ENCODE peak calls at places on chromosomes 1 and 21, in four cellular contexts. H is GM12878, I is K562, X is HepG2. C is an unnamed sample.

GRCh38 chr1:170560681-170561285 is 28.8 kb downstream of the GORAB start:
- DNase-seq in H (no peak), I (no peak), X (no peak), C (no peak)

GRCh38 chr1:172938676-172939075 is 112.1 kb downstream of the TNFSF18 start:
- DNase-seq in H (no peak), I (no peak), X (no peak), C (no peak)

GRCh38 chr21:31446206-31446900 is 102.3 kb upstream of the TIAM1 start:
- DNase-seq in H (no peak), I (no peak), X (no peak), C (no peak)

GRCh38 chr21:44050276-44050675 is 38.2 kb downstream of the TRAPPC10 start:
- DNase-seq in H (no peak), I (no peak), X (no peak), C (no peak)

GRCh38 chr21:42163511-42163863 is 55.5 kb upstream of the ABCG1 start:
- DNase-seq in H (no peak), I (no peak), X (no peak), C (no peak)

GRCh38 chr1:41656088-41656487 is 171.6 kb upstream of the EDN2 start:
- DNase-seq in H (no peak), I (no peak), X (no peak), C (no peak)

GRCh38 chr1:167328306-167328705 is 107.6 kb downstream of the POU2F1 start:
- DNase-seq in H (peak), I (no peak), X (no peak), C (no peak)

GRCh38 chr1:43597028-43597427 is 52.9 kb upstream of the KDM4A start:
- DNase-seq in H (no peak), I (no peak), X (no peak), C (no peak)

GRCh38 chr1:91670781-91671180 is 170.1 kb downstream of the CDC7 start:
- DNase-seq in H (no peak), I (no peak), X (no peak), C (no peak)

GRCh38 chr1:113021430-113022085 is 51.4 kb upstream of the LRIG2 start:
- DNase-seq in H (no peak), I (peak), X (peak), C (no peak)

GRCh38 chr1:24918995-24919605 is 11.0 kb downstream of the RUNX3 start:
- DNase-seq in H (no peak), I (no peak), X (no peak), C (no peak)

GRCh38 chr1:231998791-231999190 is 372.2 kb downstream of the DISC1 start:
- DNase-seq in H (no peak), I (no peak), X (no peak), C (no peak)

GRCh38 chr1:15501208-15502032 is 22.6 kb downstream of the CASP9 start:
- DNase-seq in H (no peak), I (peak), X (peak), C (peak)

GRCh38 chr1:224939844-224940425 is 10.5 kb downstream of the DNAH14 start:
- DNase-seq in H (no peak), I (no peak), X (no peak), C (no peak)

GRCh38 chr1:243293941-243294722 is 38.3 kb downstream of the SDCCAG8 start:
- DNase-seq in H (no peak), I (no peak), X (no peak), C (peak)

GRCh38 chr1:205216588-205216987 is 5.1 kb upstream of the DSTYK start:
- DNase-seq in H (no peak), I (no peak), X (no peak), C (no peak)

GRCh38 chr1:109761227-109762038 is 2.3 kb downstream of the EPS8L3 start:
- DNase-seq in H (no peak), I (no peak), X (no peak), C (no peak)

GRCh38 chr1:91725961-91726704 is 159.8 kb downstream of the TGFBR3 start:
- DNase-seq in H (no peak), I (no peak), X (peak), C (peak)

GRCh38 chr1:25195835-25196234 is 36.5 kb downstream of the SYF2 start:
- DNase-seq in H (no peak), I (no peak), X (no peak), C (no peak)

GRCh38 chr1:35646043-35646442 is 4.7 kb upstream of the PSMB2 start:
- DNase-seq in H (no peak), I (peak), X (no peak), C (no peak)

GRCh38 chr21:42063578-42064521 is 7.3 kb upstream of the UMODL1 start:
- DNase-seq in H (peak), I (no peak), X (no peak), C (no peak)

GRCh38 chr1:53835491-53835890 is 2.6 kb downstream of the NDC1 start:
- DNase-seq in H (no peak), I (no peak), X (no peak), C (no peak)

GRCh38 chr1:229230136-229230892 is 40.6 kb upstream of the RAB4A start:
- DNase-seq in H (no peak), I (no peak), X (peak), C (no peak)

GRCh38 chr1:115822117-115822516 is 18.8 kb downstream of the NHLH2 start:
- DNase-seq in H (no peak), I (no peak), X (no peak), C (no peak)

GRCh38 chr1:202343652-202344349 is 2.1 kb upstream of the UBE2T start:
- DNase-seq in H (no peak), I (peak), X (peak), C (peak)

DNA sequence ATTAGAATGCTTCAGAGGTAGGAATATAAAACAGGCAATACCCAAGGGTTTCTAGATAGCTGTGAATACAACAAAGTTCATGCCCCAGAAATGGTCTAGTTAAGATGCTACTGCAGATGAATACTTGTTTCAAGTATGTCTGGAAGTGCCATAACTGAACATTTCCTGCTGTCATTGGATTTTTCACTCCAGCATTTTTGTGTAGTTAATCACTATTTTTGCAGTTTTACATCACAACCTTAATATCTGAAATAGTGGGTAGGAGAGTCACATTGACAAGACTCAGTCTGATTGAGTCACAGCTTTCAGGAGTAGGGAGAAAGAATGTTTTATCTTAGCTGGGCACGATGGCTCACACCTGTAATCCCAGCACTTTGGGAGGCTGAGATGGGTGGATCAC is 126.4 kb upstream of the C1orf21 start:
- DNase-seq in H (no peak), I (no peak), X (no peak), C (peak)
- TF ChIP-seq MYC in H (no peak), I (no peak), X (no peak), C (no peak)

GRCh38 chr1:164561461-164561860 is 2.5 kb downstream of the PBX1 start:
- DNase-seq in H (no peak), I (no peak), X (no peak), C (peak)
- H3K9ac ChIP-seq in H (no peak), I (no peak), X (no peak), C (peak)

DNA sequence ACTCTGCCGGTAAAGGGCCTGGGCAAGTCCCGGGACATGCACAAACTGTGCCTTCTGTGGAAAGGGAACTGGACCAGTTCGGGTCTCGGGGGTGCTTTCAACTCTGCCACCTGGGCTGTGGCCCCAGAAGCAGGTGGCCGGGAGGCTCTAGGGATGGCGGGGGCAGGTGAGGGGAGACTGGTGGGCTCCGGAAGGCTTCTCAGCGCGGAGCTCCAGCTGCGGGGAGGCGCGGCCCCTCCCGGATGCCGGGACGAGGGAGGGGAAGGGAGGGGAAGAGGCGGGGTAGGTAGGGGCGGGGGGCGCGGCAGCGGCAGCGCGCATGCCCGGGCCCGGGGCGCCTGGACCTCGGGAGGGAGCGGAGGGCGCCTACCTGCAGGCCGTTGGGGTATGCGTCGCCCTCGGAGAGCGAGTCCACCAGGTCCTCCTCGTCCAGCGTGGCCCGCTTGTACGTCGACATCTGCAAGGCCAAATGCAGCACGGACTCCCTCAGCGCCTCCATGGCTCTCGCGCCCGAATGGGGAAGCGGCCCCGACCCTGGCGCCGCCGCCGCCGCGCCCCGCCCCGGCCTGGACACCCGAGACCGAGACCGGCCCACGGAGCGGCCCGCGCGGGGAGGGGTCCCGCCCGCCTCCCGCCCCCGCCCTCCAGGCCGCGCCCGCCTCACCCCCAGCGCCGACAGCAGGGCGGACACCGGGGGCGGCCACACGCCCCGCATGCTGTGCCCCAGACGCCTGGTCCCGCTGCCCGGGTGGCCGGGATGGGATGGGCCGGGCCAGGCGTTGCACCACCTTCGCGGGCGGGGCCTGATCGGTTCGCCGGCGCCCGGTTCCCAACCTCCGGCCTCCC is at the start of gene ECE1:
- DNase-seq in H (no peak), I (no peak), X (no peak), C (peak)
- H2AFZ ChIP-seq in H (no peak), I (no peak), X (no peak), C (peak)

GRCh38 chr1:94538243-94538827 is 3.2 kb downstream of the F3 start:
- DNase-seq in H (no peak), I (no peak), X (no peak), C (no peak)

GRCh38 chr1:94537254-94537653 is 4.3 kb downstream of the F3 start:
- DNase-seq in H (no peak), I (no peak), X (no peak), C (no peak)

GRCh38 chr1:94539496-94539895 is 2.1 kb downstream of the F3 start:
- DNase-seq in H (no peak), I (no peak), X (no peak), C (no peak)

GRCh38 chr1:94532077-94532476 is 9.5 kb downstream of the F3 start:
- DNase-seq in H (no peak), I (no peak), X (no peak), C (no peak)

DNA sequence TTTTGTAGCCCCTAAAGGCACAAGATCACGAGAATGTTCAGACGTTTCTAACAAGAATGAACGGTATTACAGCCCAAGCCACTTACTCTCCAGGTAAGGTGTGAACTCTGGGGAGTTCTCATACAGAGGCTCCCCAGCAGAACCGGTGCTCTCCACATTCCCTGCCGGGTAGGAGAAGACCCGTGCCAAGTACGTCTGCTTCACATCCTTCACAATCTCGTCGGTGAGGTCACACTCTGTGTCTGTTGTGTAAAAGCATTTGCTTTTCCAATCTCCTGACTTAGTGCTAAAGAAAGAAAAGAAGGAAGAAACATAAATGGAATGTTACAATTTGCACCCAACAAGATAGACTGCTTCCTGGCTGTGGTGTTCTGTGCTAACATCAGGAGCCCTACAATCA is 5.7 kb downstream of the F3 start:
- DNase-seq in H (no peak), I (no peak), X (no peak), C (no peak)
- TF ChIP-seq MYC in H (no peak), I (no peak), X (no peak), C (no peak)

DNA sequence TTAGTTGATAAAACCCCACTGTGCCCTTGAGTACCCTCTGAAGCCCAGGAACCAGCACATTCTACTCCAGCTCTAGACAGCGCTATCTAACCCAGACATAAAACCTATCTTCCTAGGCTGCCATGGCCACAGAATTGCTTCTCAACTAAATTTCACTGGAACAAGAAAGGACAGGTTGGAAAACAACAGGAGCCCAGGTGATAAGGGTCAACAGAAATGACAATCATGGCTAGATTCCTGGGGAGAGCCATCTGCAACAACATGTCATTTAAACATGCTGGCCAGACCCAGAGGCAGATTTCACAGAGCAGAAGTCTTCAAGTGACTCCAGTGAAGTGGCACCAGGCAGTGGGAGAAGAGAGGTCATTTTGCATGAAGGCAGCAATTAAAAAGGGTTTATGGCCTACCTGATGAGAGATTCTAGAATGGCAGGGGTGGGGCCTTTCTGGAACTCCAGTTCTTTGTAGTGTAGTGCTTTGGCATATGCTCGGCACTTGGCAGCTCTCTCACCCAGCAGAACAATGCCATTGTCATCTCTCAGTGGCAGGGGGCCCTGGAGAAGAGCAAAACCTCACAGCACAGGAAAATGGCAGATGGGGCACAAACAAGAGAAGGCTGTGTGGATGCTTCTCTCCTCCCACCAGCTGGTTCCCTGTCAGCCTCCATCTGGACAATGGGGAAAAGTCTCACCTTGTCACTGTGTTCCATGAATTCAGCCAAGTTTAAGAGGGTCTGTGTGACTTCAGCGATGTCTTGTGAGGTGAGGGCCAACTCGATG is 9.9 kb downstream of the ANGPTL7 start:
- DNase-seq in H (no peak), I (no peak), X (no peak), C (no peak)
- H3K9ac ChIP-seq in H (no peak), I (no peak), X (no peak), C (no peak)

GRCh38 chr1:151807131-151807530 is 1.9 kb upstream of the LINGO4 start:
- DNase-seq in H (no peak), I (no peak), X (no peak), C (no peak)
- H2AFZ ChIP-seq in H (no peak), I (no peak), X (no peak), C (no peak)

C was measured in endothelial cell of umbilical vein.